ENCODE peak calls at places on chromosomes 12 and 14, in five cellular contexts. One of them, this sample, is unnamed.

GRCh38 chr12:111443586-111443985 is 37.9 kb downstream of the SH2B3 start:
- DNase-seq in Peyer's patch: no peak
- DNase-seq in HFFc6: peak
- DNase-seq in activated CD8-positive, alpha-beta T cell treated with anti-CD3 and anti-CD28 coated beads for 36 hours: peak
- DNase-seq in transverse colon: peak
- DNase-seq in this sample: no peak

GRCh38 chr14:90487031-90487430 is 90.2 kb downstream of the CALM1 start:
- DNase-seq in Peyer's patch: no peak
- DNase-seq in HFFc6: no peak
- DNase-seq in activated CD8-positive, alpha-beta T cell treated with anti-CD3 and anti-CD28 coated beads for 36 hours: no peak
- DNase-seq in transverse colon: no peak
- DNase-seq in this sample: no peak

GRCh38 chr14:38255673-38256357 is at the start of gene CLEC14A:
- DNase-seq in Peyer's patch: peak
- DNase-seq in HFFc6: no peak
- DNase-seq in activated CD8-positive, alpha-beta T cell treated with anti-CD3 and anti-CD28 coated beads for 36 hours: peak
- DNase-seq in transverse colon: no peak
- DNase-seq in this sample: no peak

GRCh38 chr14:29927596-29928341 is at the start of gene PRKD1:
- DNase-seq in Peyer's patch: peak
- DNase-seq in HFFc6: peak
- DNase-seq in activated CD8-positive, alpha-beta T cell treated with anti-CD3 and anti-CD28 coated beads for 36 hours: no peak
- DNase-seq in transverse colon: peak
- DNase-seq in this sample: peak

GRCh38 chr12:111569363-111570089 is 29.6 kb downstream of the ATXN2 start:
- DNase-seq in Peyer's patch: no peak
- DNase-seq in HFFc6: no peak
- DNase-seq in activated CD8-positive, alpha-beta T cell treated with anti-CD3 and anti-CD28 coated beads for 36 hours: no peak
- DNase-seq in transverse colon: no peak
- DNase-seq in this sample: no peak

GRCh38 chr14:80395031-80395430 is 183.7 kb upstream of the DIO2 start:
- DNase-seq in Peyer's patch: no peak
- DNase-seq in HFFc6: no peak
- DNase-seq in activated CD8-positive, alpha-beta T cell treated with anti-CD3 and anti-CD28 coated beads for 36 hours: no peak
- DNase-seq in transverse colon: no peak
- DNase-seq in this sample: no peak

GRCh38 chr12:4483885-4484823 is 38.5 kb upstream of the FGF6 start:
- DNase-seq in Peyer's patch: no peak
- DNase-seq in HFFc6: no peak
- DNase-seq in activated CD8-positive, alpha-beta T cell treated with anti-CD3 and anti-CD28 coated beads for 36 hours: no peak
- DNase-seq in transverse colon: no peak
- DNase-seq in this sample: no peak

GRCh38 chr12:89861086-89861485 is 152.4 kb upstream of the ATP2B1 start:
- DNase-seq in Peyer's patch: no peak
- DNase-seq in HFFc6: no peak
- DNase-seq in activated CD8-positive, alpha-beta T cell treated with anti-CD3 and anti-CD28 coated beads for 36 hours: peak
- DNase-seq in transverse colon: no peak
- DNase-seq in this sample: no peak

GRCh38 chr12:116366456-116366776 is 88.9 kb upstream of the MED13L start:
- DNase-seq in Peyer's patch: no peak
- DNase-seq in HFFc6: no peak
- DNase-seq in activated CD8-positive, alpha-beta T cell treated with anti-CD3 and anti-CD28 coated beads for 36 hours: no peak
- DNase-seq in transverse colon: no peak
- DNase-seq in this sample: no peak

GRCh38 chr14:47539065-47539464 is 136.3 kb downstream of the MDGA2 start:
- DNase-seq in Peyer's patch: no peak
- DNase-seq in HFFc6: no peak
- DNase-seq in activated CD8-positive, alpha-beta T cell treated with anti-CD3 and anti-CD28 coated beads for 36 hours: no peak
- DNase-seq in transverse colon: no peak
- DNase-seq in this sample: peak
- TF ChIP-seq CTCF in Peyer's patch: peak
- TF ChIP-seq CTCF in HFFc6: no peak
- TF ChIP-seq CTCF in activated CD8-positive, alpha-beta T cell treated with anti-CD3 and anti-CD28 coated beads for 36 hours: no peak
- TF ChIP-seq CTCF in transverse colon: no peak
- TF ChIP-seq CTCF in this sample: no peak

DNA sequence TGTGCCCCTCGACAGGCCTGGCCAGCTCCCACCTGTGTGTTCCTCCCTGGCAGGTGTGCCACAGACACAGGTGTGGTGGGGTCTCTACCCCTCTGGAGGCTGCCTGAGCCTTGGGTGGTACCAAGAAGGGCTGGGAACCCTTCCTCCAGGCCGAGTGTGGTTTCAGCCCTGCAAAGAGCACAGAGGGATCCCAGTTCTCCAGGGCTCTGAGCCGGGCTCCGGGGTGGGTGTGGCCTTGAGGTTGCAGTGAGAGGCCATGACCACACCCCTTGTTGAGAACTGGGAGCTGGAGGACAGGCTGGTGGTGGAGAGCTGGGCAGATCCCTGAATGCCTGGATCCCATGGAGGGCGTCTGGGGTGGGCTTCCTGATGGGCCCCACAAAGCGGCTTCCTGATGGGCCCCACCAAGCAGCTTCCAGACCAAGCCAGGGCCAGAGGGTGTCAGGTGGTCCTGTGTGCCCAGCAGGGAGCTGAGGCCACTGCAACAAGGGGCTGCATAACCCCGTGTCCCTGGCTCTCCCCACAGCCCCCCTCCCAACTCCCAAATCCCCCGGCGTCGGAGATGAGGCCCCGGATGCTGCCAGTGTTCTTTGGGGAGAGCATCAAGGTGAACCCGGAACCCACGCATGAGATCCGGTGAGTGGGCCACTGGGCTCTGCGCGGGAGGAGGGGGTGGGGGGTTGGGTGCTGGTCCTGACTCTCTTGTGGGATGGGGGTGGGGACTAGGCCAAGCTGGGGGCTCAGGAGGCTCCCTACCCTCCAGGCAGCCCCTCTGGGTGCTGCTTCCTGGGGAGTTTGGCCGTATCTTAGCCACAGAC is 16.6 kb downstream of the RFLNA start:
- DNase-seq in Peyer's patch: no peak
- DNase-seq in HFFc6: no peak
- DNase-seq in activated CD8-positive, alpha-beta T cell treated with anti-CD3 and anti-CD28 coated beads for 36 hours: no peak
- DNase-seq in transverse colon: peak
- DNase-seq in this sample: peak
- TF ChIP-seq CTCF in Peyer's patch: no peak
- TF ChIP-seq CTCF in HFFc6: no peak
- TF ChIP-seq CTCF in activated CD8-positive, alpha-beta T cell treated with anti-CD3 and anti-CD28 coated beads for 36 hours: no peak
- TF ChIP-seq CTCF in transverse colon: no peak
- TF ChIP-seq CTCF in this sample: no peak

GRCh38 chr12:48934312-48934706 is 9.0 kb upstream of the FKBP11 start:
- DNase-seq in Peyer's patch: no peak
- DNase-seq in HFFc6: no peak
- DNase-seq in activated CD8-positive, alpha-beta T cell treated with anti-CD3 and anti-CD28 coated beads for 36 hours: peak
- DNase-seq in transverse colon: no peak
- DNase-seq in this sample: no peak

GRCh38 chr12:48938805-48939204 is 13.5 kb upstream of the FKBP11 start:
- DNase-seq in Peyer's patch: no peak
- DNase-seq in HFFc6: no peak
- DNase-seq in activated CD8-positive, alpha-beta T cell treated with anti-CD3 and anti-CD28 coated beads for 36 hours: no peak
- DNase-seq in transverse colon: peak
- DNase-seq in this sample: no peak

GRCh38 chr12:48936379-48936979 is 11.2 kb upstream of the FKBP11 start:
- DNase-seq in Peyer's patch: peak
- DNase-seq in HFFc6: peak
- DNase-seq in activated CD8-positive, alpha-beta T cell treated with anti-CD3 and anti-CD28 coated beads for 36 hours: peak
- DNase-seq in transverse colon: peak
- DNase-seq in this sample: peak

GRCh38 chr12:48940181-48940580 is 14.9 kb upstream of the FKBP11 start:
- DNase-seq in Peyer's patch: no peak
- DNase-seq in HFFc6: no peak
- DNase-seq in activated CD8-positive, alpha-beta T cell treated with anti-CD3 and anti-CD28 coated beads for 36 hours: no peak
- DNase-seq in transverse colon: no peak
- DNase-seq in this sample: no peak

GRCh38 chr12:48937170-48937569 is 11.9 kb upstream of the FKBP11 start:
- DNase-seq in Peyer's patch: no peak
- DNase-seq in HFFc6: no peak
- DNase-seq in activated CD8-positive, alpha-beta T cell treated with anti-CD3 and anti-CD28 coated beads for 36 hours: no peak
- DNase-seq in transverse colon: no peak
- DNase-seq in this sample: no peak
- TF ChIP-seq CTCF in Peyer's patch: no peak
- TF ChIP-seq CTCF in HFFc6: no peak
- TF ChIP-seq CTCF in activated CD8-positive, alpha-beta T cell treated with anti-CD3 and anti-CD28 coated beads for 36 hours: no peak
- TF ChIP-seq CTCF in transverse colon: no peak
- TF ChIP-seq CTCF in this sample: no peak

GRCh38 chr14:105022276-105022670 is 1.4 kb upstream of the CDCA4 start:
- DNase-seq in Peyer's patch: no peak
- DNase-seq in HFFc6: no peak
- DNase-seq in activated CD8-positive, alpha-beta T cell treated with anti-CD3 and anti-CD28 coated beads for 36 hours: no peak
- DNase-seq in transverse colon: no peak
- DNase-seq in this sample: no peak

GRCh38 chr14:105023144-105023543 is 2.3 kb upstream of the CDCA4 start:
- DNase-seq in Peyer's patch: no peak
- DNase-seq in HFFc6: no peak
- DNase-seq in activated CD8-positive, alpha-beta T cell treated with anti-CD3 and anti-CD28 coated beads for 36 hours: no peak
- DNase-seq in transverse colon: no peak
- DNase-seq in this sample: no peak

GRCh38 chr14:105021656-105022275 is 883 bp upstream of the CDCA4 start:
- DNase-seq in Peyer's patch: peak
- DNase-seq in HFFc6: no peak
- DNase-seq in activated CD8-positive, alpha-beta T cell treated with anti-CD3 and anti-CD28 coated beads for 36 hours: peak
- DNase-seq in transverse colon: peak
- DNase-seq in this sample: peak

GRCh38 chr14:105019861-105020814 is 745 bp downstream of the CDCA4 start:
- DNase-seq in Peyer's patch: peak
- DNase-seq in HFFc6: no peak
- DNase-seq in activated CD8-positive, alpha-beta T cell treated with anti-CD3 and anti-CD28 coated beads for 36 hours: peak
- DNase-seq in transverse colon: peak
- DNase-seq in this sample: peak

DNA sequence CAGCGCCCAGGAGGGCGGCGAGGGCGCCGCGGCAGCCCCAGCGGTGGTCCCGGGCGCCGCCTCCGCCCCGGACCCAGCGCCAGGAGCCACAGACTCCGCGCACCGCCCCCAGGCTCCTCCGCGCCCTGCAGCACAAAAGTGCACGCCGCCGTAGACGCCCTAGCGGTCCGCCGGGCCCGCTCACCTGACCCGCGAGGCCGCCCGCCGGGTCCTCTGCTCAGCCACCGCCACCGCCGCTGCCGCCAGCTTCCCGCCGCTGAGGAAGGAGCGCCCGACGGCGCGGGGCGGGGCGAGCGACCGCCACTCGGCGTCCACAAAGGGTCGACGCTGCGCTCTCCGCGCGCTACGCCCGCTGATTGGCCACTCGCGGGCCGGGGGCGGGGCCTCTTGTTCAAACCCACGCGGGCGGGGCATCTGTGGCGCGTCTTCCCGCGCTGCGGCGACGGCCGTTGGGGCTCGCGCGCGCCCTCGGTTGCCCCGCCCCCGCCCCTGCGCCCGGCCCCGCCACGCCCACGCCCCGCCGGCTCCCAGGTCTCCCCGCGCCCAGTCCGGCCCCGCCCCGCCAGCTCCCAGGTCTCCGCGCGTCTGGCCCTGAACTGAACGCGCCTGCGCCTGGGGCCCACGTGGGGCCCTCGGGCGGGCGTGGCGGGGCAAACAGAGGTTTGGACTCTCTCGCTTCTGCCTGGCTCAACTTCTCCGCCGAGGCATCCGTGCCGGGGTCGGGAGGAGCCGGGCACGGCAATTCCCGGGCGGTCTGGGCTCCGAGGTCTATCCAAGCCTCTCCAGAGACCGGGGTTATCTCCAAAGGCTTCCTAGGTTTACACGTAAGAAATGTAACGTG is at the start of gene CDCA4:
- DNase-seq in Peyer's patch: peak
- DNase-seq in HFFc6: peak
- DNase-seq in activated CD8-positive, alpha-beta T cell treated with anti-CD3 and anti-CD28 coated beads for 36 hours: peak
- DNase-seq in transverse colon: peak
- DNase-seq in this sample: peak
- TF ChIP-seq CTCF in Peyer's patch: peak
- TF ChIP-seq CTCF in HFFc6: peak
- TF ChIP-seq CTCF in activated CD8-positive, alpha-beta T cell treated with anti-CD3 and anti-CD28 coated beads for 36 hours: peak
- TF ChIP-seq CTCF in transverse colon: no peak
- TF ChIP-seq CTCF in this sample: no peak

GRCh38 chr14:52649511-52649910 is 45.8 kb downstream of the ERO1A start:
- DNase-seq in Peyer's patch: no peak
- DNase-seq in HFFc6: no peak
- DNase-seq in activated CD8-positive, alpha-beta T cell treated with anti-CD3 and anti-CD28 coated beads for 36 hours: no peak
- DNase-seq in transverse colon: no peak
- DNase-seq in this sample: no peak

GRCh38 chr14:52650774-52651173 is 44.6 kb downstream of the ERO1A start:
- DNase-seq in Peyer's patch: no peak
- DNase-seq in HFFc6: no peak
- DNase-seq in activated CD8-positive, alpha-beta T cell treated with anti-CD3 and anti-CD28 coated beads for 36 hours: no peak
- DNase-seq in transverse colon: no peak
- DNase-seq in this sample: no peak
- TF ChIP-seq CTCF in Peyer's patch: peak
- TF ChIP-seq CTCF in HFFc6: peak
- TF ChIP-seq CTCF in activated CD8-positive, alpha-beta T cell treated with anti-CD3 and anti-CD28 coated beads for 36 hours: no peak
- TF ChIP-seq CTCF in transverse colon: no peak
- TF ChIP-seq CTCF in this sample: no peak